ENCODE peak calls at places on chromosomes 3 and 15, in seven cellular contexts. P, E, C, O, A, K and G are unnamed samples. For H3K4me1, the result is how much of the 10 kb centered on the place peaks cover.

GRCh38 chr3:171113716-171114115 is 87.2 kb upstream of the SLC2A2 start:
- DNase-seq in C (no peak), E (peak), A (no peak), P (no peak), O (no peak), K (no peak), G (no peak)

GRCh38 chr3:170907519-170908234 is 760 bp downstream of the EIF5A2 start:
- DNase-seq in K (no peak), P (no peak), O (peak), C (no peak), E (no peak), A (no peak), G (no peak)

GRCh38 chr3:55431041-55431440 is 56.1 kb downstream of the WNT5A start:
- DNase-seq in A (no peak), E (no peak), O (no peak), K (no peak), P (no peak), C (no peak), G (no peak)

GRCh38 chr15:98899266-98900021 is 108.1 kb downstream of the PGPEP1L start:
- DNase-seq in P (no peak), C (no peak), A (no peak), K (no peak), O (peak), E (no peak), G (no peak)

GRCh38 chr15:78347586-78348543 is 7.7 kb downstream of the CRABP1 start:
- DNase-seq in O (no peak), P (no peak), E (no peak), K (no peak), A (no peak), C (no peak), G (no peak)

GRCh38 chr3:128217702-128218475 is 64.6 kb downstream of the EEFSEC start:
- DNase-seq in P (no peak), E (no peak), C (no peak), A (no peak), K (no peak), O (no peak), G (no peak)

GRCh38 chr3:174710622-174711021 is 148.5 kb upstream of the NAALADL2 start:
- DNase-seq in P (no peak), K (no peak), O (peak), C (no peak), A (no peak), E (no peak), G (no peak)

GRCh38 chr3:76063019-76063418 is 277.7 kb upstream of the ZNF717 start:
- DNase-seq in K (no peak), O (peak), E (no peak), C (no peak), P (no peak), A (no peak), G (peak)

GRCh38 chr3:46892285-46893145 is 15.0 kb downstream of the PTH1R start:
- DNase-seq in P (peak), C (peak), E (peak), A (peak), K (peak), O (peak), G (peak)

GRCh38 chr15:44883219-44883900 is 73.1 kb upstream of the TERB2 start:
- DNase-seq in P (no peak), E (no peak), K (no peak), C (no peak), O (no peak), A (no peak), G (no peak)

GRCh38 chr3:63961891-63962290 is 49.7 kb upstream of the SCAANT1 start:
- DNase-seq in E (peak), O (peak), P (no peak), C (no peak), K (no peak), A (no peak), G (peak)

GRCh38 chr3:54085936-54086335 is 36.4 kb upstream of the CACNA2D3 start:
- DNase-seq in P (no peak), A (no peak), O (no peak), K (no peak), C (no peak), E (no peak), G (no peak)

DNA sequence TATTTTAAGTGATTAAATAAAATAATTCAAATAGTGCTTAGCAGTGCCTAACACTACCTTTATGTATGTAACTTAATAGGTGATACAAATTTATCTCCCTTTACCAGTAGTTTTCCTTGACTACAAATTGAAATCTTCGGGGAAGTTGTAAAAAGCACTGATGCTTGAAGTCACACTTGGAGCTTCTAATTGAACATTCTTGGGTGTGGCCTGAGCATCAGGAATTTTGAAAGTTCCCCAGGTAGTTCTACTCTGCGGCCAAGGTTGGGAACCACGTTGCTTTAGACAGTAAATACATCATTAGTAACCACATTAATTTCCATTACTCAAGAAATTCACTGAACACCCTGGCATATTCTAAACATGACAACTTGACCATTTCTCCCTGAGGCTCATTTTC is 351.4 kb downstream of the CNTN6 start:
- DNase-seq in E (no peak), K (no peak), O (no peak), A (no peak), C (no peak), P (no peak), G (no peak)
- H3K4me1 ChIP-seq in E (under half), K (under half), O (under half), A (under half), C (under half), P (under half), G (under half)

GRCh38 chr15:65916664-65917406 is 47.5 kb downstream of the RAB11A start:
- DNase-seq in P (peak), C (peak), O (peak), A (peak), K (peak), E (peak), G (no peak)
- H3K4me3 ChIP-seq in P (no peak), C (no peak), O (no peak), A (no peak), K (no peak), E (no peak), G (no peak)

GRCh38 chr3:134362221-134362620 is 12.0 kb downstream of the AMOTL2 start:
- DNase-seq in O (no peak), E (no peak), A (no peak), K (no peak), P (no peak), C (no peak), G (no peak)
- H3K27ac ChIP-seq in O (peak), E (no peak), A (no peak), K (no peak), P (no peak), C (peak), G (no peak)

DNA sequence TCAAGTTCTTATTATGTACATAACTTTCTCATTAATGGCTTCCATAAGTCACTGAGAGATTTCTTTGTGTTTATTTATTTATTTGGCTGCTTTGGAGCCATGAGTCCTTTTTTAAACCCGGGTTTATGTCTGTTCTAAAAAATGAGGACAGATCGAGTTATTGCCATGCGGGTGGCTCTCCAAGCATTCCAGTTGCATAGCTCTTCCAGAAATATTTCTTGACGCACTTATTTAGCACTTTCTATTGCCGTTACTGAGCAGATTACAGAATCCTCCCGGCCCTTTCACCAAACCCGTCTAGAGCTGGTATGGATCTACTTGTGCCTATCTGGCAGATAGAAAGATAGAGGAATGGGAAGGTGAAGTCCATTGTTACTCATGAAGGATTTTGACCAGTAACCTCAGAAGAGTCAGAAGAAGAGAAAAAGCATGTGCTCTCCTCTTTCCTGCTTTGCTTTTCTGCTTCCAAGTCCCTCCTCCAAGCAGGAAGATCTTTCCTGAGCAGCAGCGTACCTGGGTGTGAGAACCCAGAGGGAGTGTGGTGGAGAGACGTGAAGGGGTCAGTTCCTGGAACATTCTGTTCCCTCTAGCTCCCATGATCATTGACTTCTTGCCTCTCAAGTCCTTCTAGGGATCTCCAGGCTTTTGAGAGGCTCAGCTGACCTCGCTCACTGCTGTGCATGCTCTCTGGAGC is 112.8 kb downstream of the LPP start:
- DNase-seq in O (peak), K (no peak), E (no peak), P (no peak), A (no peak), C (no peak), G (peak)
- H3K4me1 ChIP-seq in O (half or more), K (under half), E (under half), P (under half), A (under half), C (half or more), G (under half)

DNA sequence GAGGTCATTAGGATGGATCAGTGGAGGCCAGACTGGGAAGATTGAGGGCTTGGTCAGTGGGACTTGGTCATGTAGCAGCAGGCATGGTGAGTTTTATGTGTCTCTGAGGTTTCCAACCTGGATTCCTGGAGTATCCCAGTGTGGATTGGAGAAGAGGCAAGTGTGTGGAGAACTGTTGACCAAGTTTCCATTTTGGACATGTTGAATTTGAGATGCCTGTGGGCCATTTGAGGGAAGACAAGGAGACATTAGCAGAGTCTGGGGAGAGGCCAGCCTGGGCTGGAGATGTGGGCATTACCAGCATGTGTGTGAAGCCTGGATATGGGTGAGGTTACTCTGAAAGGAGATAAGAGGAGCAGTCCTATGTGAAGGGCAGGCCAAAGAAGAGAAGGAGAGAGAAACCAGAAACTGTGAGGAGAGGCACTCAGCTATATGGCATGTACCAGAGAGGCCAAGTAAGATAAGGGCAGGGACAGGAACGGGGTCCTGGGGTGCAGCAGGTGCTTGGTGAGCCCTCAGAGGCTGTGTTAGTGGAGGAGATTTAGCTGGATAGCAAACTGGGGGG is 4.3 kb downstream of the SLC25A38 start:
- DNase-seq in K (no peak), O (no peak), E (no peak), P (no peak), C (no peak), A (no peak), G (no peak)
- H3K4me3 ChIP-seq in K (no peak), O (no peak), E (no peak), P (no peak), C (no peak), A (no peak), G (no peak)

DNA sequence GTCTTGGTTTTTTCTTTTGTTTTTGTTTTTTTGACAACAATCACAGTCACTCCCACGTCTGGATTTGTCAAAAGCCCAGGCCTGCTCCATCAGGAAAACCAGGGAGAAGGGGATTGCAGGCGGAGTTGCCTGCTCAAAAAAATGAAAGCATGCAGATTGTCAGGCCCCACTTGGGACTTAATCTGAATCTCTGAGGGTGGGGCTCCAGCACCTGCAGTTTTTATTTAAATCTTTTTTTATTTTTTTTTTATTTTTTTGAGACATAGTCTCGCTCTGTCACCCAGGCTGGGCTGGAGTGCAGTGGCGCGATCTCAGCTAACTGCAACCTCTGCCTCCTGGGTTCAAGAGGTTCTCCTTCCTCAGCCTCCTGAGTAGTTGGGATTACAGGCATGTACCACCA is 140.9 kb downstream of the FOXP1 start:
- DNase-seq in C (no peak), K (no peak), A (no peak), E (no peak), P (no peak), O (no peak), G (no peak)
- H3K27ac ChIP-seq in C (no peak), K (no peak), A (peak), E (no peak), P (no peak), O (no peak), G (no peak)

GRCh38 chr3:8529738-8530525 is 28.3 kb downstream of the LMCD1 start:
- DNase-seq in K (no peak), A (no peak), O (peak), E (no peak), C (no peak), P (no peak), G (peak)
- H3K4me1 ChIP-seq in K (under half), A (under half), O (under half), E (under half), C (half or more), P (under half), G (under half)

GRCh38 chr15:37090543-37091175 is 9.7 kb downstream of the MEIS2 start:
- DNase-seq in E (no peak), A (no peak), O (no peak), K (no peak), P (no peak), C (no peak), G (no peak)
- H3K4me3 ChIP-seq in E (no peak), A (no peak), O (no peak), K (no peak), P (no peak), C (peak), G (no peak)